ENCODE peak calls at places on chromosome 12, in seven cellular contexts. One of them, this sample, is unnamed.

GRCh38 chr12:121214855-121215745 is 5.2 kb downstream of the P2RX4 start:
- DNase-seq in cardiac muscle cell: peak; percentile 85
- DNase-seq in heart right ventricle: no peak
- DNase-seq in pancreas: peak; percentile 83
- DNase-seq in tibial artery: peak; percentile 28
- DNase-seq in OCI-LY7: no peak
- DNase-seq in endothelial cell of umbilical vein: peak; percentile 76
- DNase-seq in this sample: no peak

GRCh38 chr12:131422185-131422515 is 288.7 kb upstream of the SFSWAP start:
- DNase-seq in cardiac muscle cell: no peak
- DNase-seq in heart right ventricle: no peak
- DNase-seq in pancreas: no peak
- DNase-seq in tibial artery: no peak
- DNase-seq in OCI-LY7: no peak
- DNase-seq in endothelial cell of umbilical vein: no peak
- DNase-seq in this sample: no peak

GRCh38 chr12:80778005-80778541 is 61.4 kb downstream of the MYF5 start:
- DNase-seq in cardiac muscle cell: peak; percentile 94
- DNase-seq in heart right ventricle: no peak
- DNase-seq in pancreas: peak; percentile 56
- DNase-seq in tibial artery: peak; percentile 47
- DNase-seq in OCI-LY7: no peak
- DNase-seq in endothelial cell of umbilical vein: peak; percentile 92
- DNase-seq in this sample: peak; percentile 52

GRCh38 chr12:82818276-82819035 is 131.8 kb downstream of the TMTC2 start:
- DNase-seq in cardiac muscle cell: no peak
- DNase-seq in heart right ventricle: no peak
- DNase-seq in pancreas: no peak
- DNase-seq in tibial artery: no peak
- DNase-seq in OCI-LY7: no peak
- DNase-seq in endothelial cell of umbilical vein: no peak
- DNase-seq in this sample: no peak

GRCh38 chr12:52604859-52605258 is 3.6 kb upstream of the KRT72 start:
- DNase-seq in cardiac muscle cell: no peak
- DNase-seq in heart right ventricle: no peak
- DNase-seq in pancreas: no peak
- DNase-seq in tibial artery: no peak
- DNase-seq in OCI-LY7: no peak
- DNase-seq in endothelial cell of umbilical vein: no peak
- DNase-seq in this sample: no peak

GRCh38 chr12:65093571-65093970 is 27.5 kb downstream of the WIF1 start:
- DNase-seq in cardiac muscle cell: no peak
- DNase-seq in heart right ventricle: no peak
- DNase-seq in pancreas: no peak
- DNase-seq in tibial artery: no peak
- DNase-seq in OCI-LY7: no peak
- DNase-seq in endothelial cell of umbilical vein: no peak
- DNase-seq in this sample: no peak

GRCh38 chr12:83318386-83318971 is 631.8 kb downstream of the TMTC2 start:
- DNase-seq in cardiac muscle cell: no peak
- DNase-seq in heart right ventricle: no peak
- DNase-seq in pancreas: no peak
- DNase-seq in tibial artery: no peak
- DNase-seq in OCI-LY7: no peak
- DNase-seq in endothelial cell of umbilical vein: no peak
- DNase-seq in this sample: no peak

GRCh38 chr12:42094277-42094676 is 50.4 kb downstream of the GXYLT1 start:
- DNase-seq in cardiac muscle cell: peak; percentile 70
- DNase-seq in heart right ventricle: no peak
- DNase-seq in pancreas: no peak
- DNase-seq in tibial artery: no peak
- DNase-seq in OCI-LY7: no peak
- DNase-seq in endothelial cell of umbilical vein: peak; percentile 39
- DNase-seq in this sample: no peak

GRCh38 chr12:121504505-121504904 is 76.3 kb downstream of the KDM2B start:
- DNase-seq in cardiac muscle cell: no peak
- DNase-seq in heart right ventricle: no peak
- DNase-seq in pancreas: no peak
- DNase-seq in tibial artery: no peak
- DNase-seq in OCI-LY7: no peak
- DNase-seq in endothelial cell of umbilical vein: no peak
- DNase-seq in this sample: no peak

GRCh38 chr12:97235102-97235501 is 227.5 kb upstream of the RMST start:
- DNase-seq in cardiac muscle cell: no peak
- DNase-seq in heart right ventricle: no peak
- DNase-seq in pancreas: no peak
- DNase-seq in tibial artery: no peak
- DNase-seq in OCI-LY7: no peak
- DNase-seq in endothelial cell of umbilical vein: no peak
- DNase-seq in this sample: no peak

GRCh38 chr12:26857465-26858176 is 24.6 kb upstream of the ITPR2 start:
- DNase-seq in cardiac muscle cell: peak; percentile 28
- DNase-seq in heart right ventricle: no peak
- DNase-seq in pancreas: no peak
- DNase-seq in tibial artery: no peak
- DNase-seq in OCI-LY7: no peak
- DNase-seq in endothelial cell of umbilical vein: peak; percentile 99
- DNase-seq in this sample: no peak

GRCh38 chr12:12779529-12779928 is 5.9 kb upstream of the APOLD1 start:
- DNase-seq in cardiac muscle cell: peak; percentile 86
- DNase-seq in heart right ventricle: no peak
- DNase-seq in pancreas: no peak
- DNase-seq in tibial artery: no peak
- DNase-seq in OCI-LY7: no peak
- DNase-seq in endothelial cell of umbilical vein: peak; percentile 95
- DNase-seq in this sample: no peak

GRCh38 chr12:18849080-18849479 is 111.2 kb downstream of the CAPZA3 start:
- DNase-seq in cardiac muscle cell: no peak
- DNase-seq in heart right ventricle: no peak
- DNase-seq in pancreas: no peak
- DNase-seq in tibial artery: no peak
- DNase-seq in OCI-LY7: no peak
- DNase-seq in endothelial cell of umbilical vein: no peak
- DNase-seq in this sample: no peak

GRCh38 chr12:71654200-71654599 is 9.4 kb downstream of the ZFC3H1 start:
- DNase-seq in cardiac muscle cell: no peak
- DNase-seq in heart right ventricle: no peak
- DNase-seq in pancreas: no peak
- DNase-seq in tibial artery: no peak
- DNase-seq in OCI-LY7: no peak
- DNase-seq in endothelial cell of umbilical vein: no peak
- DNase-seq in this sample: no peak

DNA sequence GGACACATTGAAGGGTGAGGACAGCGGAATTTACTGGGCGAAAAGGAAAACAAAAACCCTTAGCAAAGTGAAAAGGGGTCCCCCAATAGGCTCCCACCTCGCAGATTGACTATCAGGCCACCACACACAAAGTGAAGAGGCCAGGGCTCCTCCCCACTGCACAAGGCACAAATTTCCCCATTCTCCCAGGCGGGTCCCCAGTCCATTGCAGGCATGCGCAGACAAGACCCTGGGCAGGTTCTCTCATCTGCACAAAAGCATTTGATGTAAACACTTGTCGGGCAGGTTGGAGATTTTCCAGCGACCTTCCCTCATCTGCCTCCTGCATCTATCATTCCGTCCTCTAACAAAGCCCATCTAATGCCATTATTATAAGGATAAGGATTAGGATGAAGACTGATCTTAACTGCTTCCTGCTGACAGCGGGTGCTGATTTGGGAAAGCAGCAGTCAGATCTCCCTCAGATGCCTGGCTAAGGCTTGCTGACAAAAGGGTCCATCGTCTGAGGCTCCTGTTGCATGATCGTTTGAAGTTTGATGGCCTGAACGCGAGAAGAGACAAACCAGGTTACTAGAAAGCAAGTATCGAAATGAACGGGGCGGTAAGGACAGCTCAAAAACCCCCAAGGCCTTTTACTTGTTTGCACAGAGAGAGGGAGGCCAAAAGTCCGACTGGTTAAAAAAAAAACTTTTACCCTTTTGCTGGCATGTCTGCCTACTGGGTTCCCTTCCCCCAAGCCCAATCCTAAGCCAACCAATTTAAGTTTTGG is 14.4 kb downstream of the ASCL4 start:
- DNase-seq in cardiac muscle cell: no peak
- DNase-seq in heart right ventricle: no peak
- DNase-seq in pancreas: no peak
- DNase-seq in tibial artery: no peak
- DNase-seq in OCI-LY7: no peak
- DNase-seq in endothelial cell of umbilical vein: no peak
- DNase-seq in this sample: no peak
- H3K4me3 ChIP-seq in cardiac muscle cell: no peak overlapping the region
- H3K4me3 ChIP-seq in heart right ventricle: no peak overlapping the region
- H3K4me3 ChIP-seq in pancreas: no peak overlapping the region
- H3K4me3 ChIP-seq in tibial artery: no peak overlapping the region
- H3K4me3 ChIP-seq in OCI-LY7: no peak overlapping the region
- H3K4me3 ChIP-seq in endothelial cell of umbilical vein: no peak overlapping the region
- H3K4me3 ChIP-seq in this sample: no peak overlapping the region

DNA sequence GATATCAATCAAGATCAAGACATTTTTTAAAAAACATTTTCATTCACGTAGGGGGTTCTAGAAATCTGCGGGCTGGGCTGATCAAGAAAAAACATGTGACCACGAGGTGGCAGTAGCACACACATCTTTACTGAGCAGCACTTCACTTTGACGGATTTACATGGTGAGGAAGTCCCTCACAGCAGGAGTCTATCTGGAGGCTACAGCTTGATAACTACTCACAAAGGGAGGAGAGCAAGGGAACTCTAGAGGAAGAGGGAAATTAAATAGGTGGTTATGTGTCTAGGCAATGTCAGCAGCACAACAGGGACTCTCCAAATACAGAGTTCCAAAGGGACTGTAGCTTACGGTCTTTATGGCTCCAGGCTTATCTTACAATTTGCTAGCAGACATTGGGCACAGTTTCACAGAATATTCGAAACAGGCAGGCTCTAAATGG is 248.1 kb downstream of the DPY19L2 start:
- DNase-seq in cardiac muscle cell: peak; percentile 73
- DNase-seq in heart right ventricle: no peak
- DNase-seq in pancreas: peak; percentile 22
- DNase-seq in tibial artery: no peak
- DNase-seq in OCI-LY7: peak; percentile 67
- DNase-seq in endothelial cell of umbilical vein: peak; percentile 80
- DNase-seq in this sample: no peak
- TF ChIP-seq CTCF in cardiac muscle cell: peak; percentile 69
- TF ChIP-seq CTCF in heart right ventricle: peak; percentile 34
- TF ChIP-seq CTCF in pancreas: no peak
- TF ChIP-seq CTCF in tibial artery: peak; percentile 18
- TF ChIP-seq CTCF in OCI-LY7: peak; percentile 86
- TF ChIP-seq CTCF in endothelial cell of umbilical vein: peak; percentile 68
- TF ChIP-seq CTCF in this sample: peak; percentile 7

DNA sequence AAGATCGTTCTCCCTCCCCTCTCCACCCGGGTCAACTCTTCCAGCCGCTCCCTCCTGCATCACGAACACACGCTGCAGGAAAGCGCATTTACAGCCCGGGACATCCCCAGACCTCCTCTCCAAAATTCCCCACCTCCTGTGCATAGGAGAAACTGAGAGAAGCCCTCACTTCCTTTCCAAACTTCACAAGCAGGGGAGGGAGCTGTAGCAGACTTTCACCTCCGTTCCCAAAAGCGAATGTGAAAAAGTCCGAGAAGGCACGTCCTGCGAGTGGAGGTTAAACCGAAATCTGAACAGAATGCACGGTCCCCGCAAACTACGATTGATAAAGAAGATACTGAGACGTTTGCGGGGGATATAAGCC is 467 bp downstream of the BCAT1 start:
- DNase-seq in cardiac muscle cell: peak; percentile 57
- DNase-seq in heart right ventricle: no peak
- DNase-seq in pancreas: peak; percentile 36
- DNase-seq in tibial artery: no peak
- DNase-seq in OCI-LY7: peak; percentile 59
- DNase-seq in endothelial cell of umbilical vein: no peak
- DNase-seq in this sample: no peak
- H3K4me1 ChIP-seq in cardiac muscle cell: peaks cover 30% of the 10 kb centered on the region
- H3K4me1 ChIP-seq in heart right ventricle: no peaks in the 10 kb centered on the region
- H3K4me1 ChIP-seq in pancreas: peaks cover 5% of the 10 kb centered on the region
- H3K4me1 ChIP-seq in tibial artery: no peaks in the 10 kb centered on the region
- H3K4me1 ChIP-seq in OCI-LY7: peaks cover 59% of the 10 kb centered on the region
- H3K4me1 ChIP-seq in endothelial cell of umbilical vein: peaks cover 40% of the 10 kb centered on the region
- H3K4me1 ChIP-seq in this sample: no peaks in the 10 kb centered on the region

DNA sequence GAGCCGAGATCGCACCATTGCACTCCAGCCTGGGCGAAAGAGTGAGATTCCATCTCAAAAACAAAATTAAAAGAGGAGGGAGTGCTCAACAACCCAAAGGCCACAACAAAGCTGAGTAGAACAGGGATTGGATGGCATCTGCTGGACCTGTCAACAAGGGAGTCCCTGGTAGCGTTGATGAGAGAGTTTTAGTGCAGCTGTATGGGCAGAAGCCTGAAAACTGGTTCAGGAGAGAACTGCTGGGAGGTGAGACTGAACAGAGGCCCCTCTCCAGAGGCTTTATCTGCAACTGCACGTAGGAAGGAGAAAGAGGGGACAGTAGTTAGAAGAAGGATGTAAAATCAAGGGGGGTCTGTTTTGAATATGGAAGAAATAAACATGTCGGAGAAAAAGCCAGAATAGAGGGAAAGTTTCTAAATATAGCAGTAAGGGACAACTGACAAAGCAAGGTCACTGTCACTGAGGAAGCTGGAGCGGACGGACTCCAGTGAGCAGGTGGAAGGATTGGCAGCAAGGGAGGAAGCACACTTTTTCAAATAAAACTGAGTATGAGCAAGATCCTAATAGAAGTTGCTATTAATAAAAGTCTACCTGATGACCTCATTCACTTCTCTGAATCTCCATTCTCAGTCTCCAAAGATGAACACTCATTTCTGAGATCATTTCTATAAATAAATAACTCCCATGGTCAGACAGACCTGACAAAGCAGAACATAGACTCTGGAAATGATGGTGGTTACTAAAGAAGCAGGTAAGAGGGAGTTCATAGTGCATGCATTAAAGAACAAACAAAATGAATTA is 11.8 kb upstream of the ATF1 start:
- DNase-seq in cardiac muscle cell: no peak
- DNase-seq in heart right ventricle: no peak
- DNase-seq in pancreas: no peak
- DNase-seq in tibial artery: no peak
- DNase-seq in OCI-LY7: no peak
- DNase-seq in endothelial cell of umbilical vein: no peak
- DNase-seq in this sample: no peak
- H3K4me3 ChIP-seq in cardiac muscle cell: no peak overlapping the region
- H3K4me3 ChIP-seq in heart right ventricle: no peak overlapping the region
- H3K4me3 ChIP-seq in pancreas: no peak overlapping the region
- H3K4me3 ChIP-seq in tibial artery: no peak overlapping the region
- H3K4me3 ChIP-seq in OCI-LY7: no peak overlapping the region
- H3K4me3 ChIP-seq in endothelial cell of umbilical vein: no peak overlapping the region
- H3K4me3 ChIP-seq in this sample: no peak overlapping the region

DNA sequence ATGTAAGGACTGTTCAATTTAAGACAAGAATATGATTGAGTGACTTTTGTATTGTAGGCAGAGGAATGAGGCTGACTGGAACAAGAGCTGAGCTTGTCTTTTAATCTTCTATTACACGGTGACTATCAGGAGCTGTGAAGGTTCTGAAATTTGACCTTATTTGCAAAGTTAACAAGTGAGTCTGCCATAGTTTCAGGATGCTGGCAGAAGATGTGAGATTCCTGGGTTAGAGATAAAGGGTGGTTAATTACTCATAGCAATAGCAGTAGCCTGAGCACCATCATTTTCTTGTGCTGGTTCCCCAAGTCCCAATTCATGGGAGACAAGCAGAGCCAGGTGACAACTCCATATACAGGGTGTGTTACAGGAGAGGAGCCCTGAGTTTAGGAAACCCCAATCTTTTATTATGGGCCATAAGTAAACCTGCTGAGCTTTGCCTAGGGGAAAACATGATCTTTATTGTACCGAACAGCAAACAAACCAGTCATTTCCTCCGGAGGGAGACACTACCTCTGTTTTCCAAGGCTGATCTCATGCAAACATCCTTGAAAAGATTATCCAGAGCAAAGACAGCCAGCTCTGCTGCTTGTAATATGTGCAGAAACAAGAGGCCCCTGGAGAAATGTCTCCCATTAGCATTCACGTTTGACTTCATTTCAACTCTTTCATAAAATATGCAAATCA is 51.7 kb upstream of the DDX11 start:
- DNase-seq in cardiac muscle cell: no peak
- DNase-seq in heart right ventricle: no peak
- DNase-seq in pancreas: no peak
- DNase-seq in tibial artery: no peak
- DNase-seq in OCI-LY7: no peak
- DNase-seq in endothelial cell of umbilical vein: peak; percentile 52
- DNase-seq in this sample: no peak
- TF ChIP-seq CTCF in cardiac muscle cell: no peak
- TF ChIP-seq CTCF in heart right ventricle: no peak
- TF ChIP-seq CTCF in pancreas: no peak
- TF ChIP-seq CTCF in tibial artery: no peak
- TF ChIP-seq CTCF in OCI-LY7: peak; percentile 53
- TF ChIP-seq CTCF in endothelial cell of umbilical vein: no peak
- TF ChIP-seq CTCF in this sample: no peak

This sample was measured in lung.